ENCODE peak calls at places on chromosome 22, in nine cellular contexts. One of them, this sample, is unnamed.

GRCh38 chr22:24290459-24290858 is 19.8 kb downstream of the SPECC1L start:
- DNase-seq in ACHN: no peak
- DNase-seq in posterior cingulate gyrus: no peak
- DNase-seq in activated CD8-positive, alpha-beta memory T cell treated with anti-CD3 and anti-CD28 coated beads, Interleukin-2, amount 50 U/mL, for 4 hours: no peak
- DNase-seq in activated naive CD4-positive, alpha-beta T cell treated with Interleukin-2 at 50 U/mL for 16 hours: no peak
- DNase-seq in AG04450: no peak
- DNase-seq in WERI-Rb-1: no peak
- DNase-seq in stimulated activated CD4-positive, alpha-beta T cell treated with anti-CD3 and anti-CD28 coated beads, Interleukin-12 subunit alpha, Interleukin-12 subunit beta, amount 100 ng/mL, for 24 hours: no peak
- DNase-seq in non-pigmented ciliary epithelial cell: no peak
- DNase-seq in this sample: no peak

GRCh38 chr22:30889268-30889995 is 79.1 kb downstream of the MORC2 start:
- DNase-seq in AG04450: no peak
- DNase-seq in activated naive CD4-positive, alpha-beta T cell treated with Interleukin-2 at 50 U/mL for 16 hours: no peak
- DNase-seq in non-pigmented ciliary epithelial cell: no peak
- DNase-seq in ACHN: no peak
- DNase-seq in activated CD8-positive, alpha-beta memory T cell treated with anti-CD3 and anti-CD28 coated beads, Interleukin-2, amount 50 U/mL, for 4 hours: no peak
- DNase-seq in WERI-Rb-1: no peak
- DNase-seq in posterior cingulate gyrus: no peak
- DNase-seq in stimulated activated CD4-positive, alpha-beta T cell treated with anti-CD3 and anti-CD28 coated beads, Interleukin-12 subunit alpha, Interleukin-12 subunit beta, amount 100 ng/mL, for 24 hours: no peak
- DNase-seq in this sample: no peak

GRCh38 chr22:28817919-28818859 is 17.8 kb upstream of the XBP1 start:
- DNase-seq in AG04450: no peak
- DNase-seq in stimulated activated CD4-positive, alpha-beta T cell treated with anti-CD3 and anti-CD28 coated beads, Interleukin-12 subunit alpha, Interleukin-12 subunit beta, amount 100 ng/mL, for 24 hours: no peak
- DNase-seq in activated CD8-positive, alpha-beta memory T cell treated with anti-CD3 and anti-CD28 coated beads, Interleukin-2, amount 50 U/mL, for 4 hours: no peak
- DNase-seq in ACHN: no peak
- DNase-seq in WERI-Rb-1: no peak
- DNase-seq in activated naive CD4-positive, alpha-beta T cell treated with Interleukin-2 at 50 U/mL for 16 hours: no peak
- DNase-seq in posterior cingulate gyrus: no peak
- DNase-seq in non-pigmented ciliary epithelial cell: no peak
- DNase-seq in this sample: peak; percentile 29

GRCh38 chr22:41417622-41418390 is 28.8 kb downstream of the TOB2 start:
- DNase-seq in activated CD8-positive, alpha-beta memory T cell treated with anti-CD3 and anti-CD28 coated beads, Interleukin-2, amount 50 U/mL, for 4 hours: no peak
- DNase-seq in WERI-Rb-1: no peak
- DNase-seq in activated naive CD4-positive, alpha-beta T cell treated with Interleukin-2 at 50 U/mL for 16 hours: no peak
- DNase-seq in AG04450: no peak
- DNase-seq in ACHN: no peak
- DNase-seq in stimulated activated CD4-positive, alpha-beta T cell treated with anti-CD3 and anti-CD28 coated beads, Interleukin-12 subunit alpha, Interleukin-12 subunit beta, amount 100 ng/mL, for 24 hours: no peak
- DNase-seq in posterior cingulate gyrus: peak; percentile 94
- DNase-seq in non-pigmented ciliary epithelial cell: no peak
- DNase-seq in this sample: peak; percentile 38

GRCh38 chr22:27170491-27170890 is 513.1 kb downstream of the MIAT start:
- DNase-seq in posterior cingulate gyrus: no peak
- DNase-seq in non-pigmented ciliary epithelial cell: peak; percentile 38
- DNase-seq in activated CD8-positive, alpha-beta memory T cell treated with anti-CD3 and anti-CD28 coated beads, Interleukin-2, amount 50 U/mL, for 4 hours: no peak
- DNase-seq in WERI-Rb-1: no peak
- DNase-seq in AG04450: no peak
- DNase-seq in ACHN: peak; percentile 92
- DNase-seq in stimulated activated CD4-positive, alpha-beta T cell treated with anti-CD3 and anti-CD28 coated beads, Interleukin-12 subunit alpha, Interleukin-12 subunit beta, amount 100 ng/mL, for 24 hours: no peak
- DNase-seq in activated naive CD4-positive, alpha-beta T cell treated with Interleukin-2 at 50 U/mL for 16 hours: no peak
- DNase-seq in this sample: no peak

GRCh38 chr22:48651981-48652538 is 1175.6 kb downstream of the BRD1 start:
- DNase-seq in stimulated activated CD4-positive, alpha-beta T cell treated with anti-CD3 and anti-CD28 coated beads, Interleukin-12 subunit alpha, Interleukin-12 subunit beta, amount 100 ng/mL, for 24 hours: no peak
- DNase-seq in activated CD8-positive, alpha-beta memory T cell treated with anti-CD3 and anti-CD28 coated beads, Interleukin-2, amount 50 U/mL, for 4 hours: no peak
- DNase-seq in ACHN: no peak
- DNase-seq in non-pigmented ciliary epithelial cell: no peak
- DNase-seq in posterior cingulate gyrus: no peak
- DNase-seq in AG04450: no peak
- DNase-seq in activated naive CD4-positive, alpha-beta T cell treated with Interleukin-2 at 50 U/mL for 16 hours: no peak
- DNase-seq in WERI-Rb-1: no peak
- DNase-seq in this sample: no peak

GRCh38 chr22:44191036-44191454 is 10.3 kb downstream of the PARVG start:
- DNase-seq in activated naive CD4-positive, alpha-beta T cell treated with Interleukin-2 at 50 U/mL for 16 hours: peak; percentile 47
- DNase-seq in stimulated activated CD4-positive, alpha-beta T cell treated with anti-CD3 and anti-CD28 coated beads, Interleukin-12 subunit alpha, Interleukin-12 subunit beta, amount 100 ng/mL, for 24 hours: peak; percentile 19
- DNase-seq in WERI-Rb-1: no peak
- DNase-seq in AG04450: no peak
- DNase-seq in posterior cingulate gyrus: peak; percentile 4
- DNase-seq in ACHN: peak; percentile 39
- DNase-seq in non-pigmented ciliary epithelial cell: no peak
- DNase-seq in activated CD8-positive, alpha-beta memory T cell treated with anti-CD3 and anti-CD28 coated beads, Interleukin-2, amount 50 U/mL, for 4 hours: no peak
- DNase-seq in this sample: no peak

GRCh38 chr22:47672526-47672925 is 910.1 kb downstream of the TBC1D22A start:
- DNase-seq in activated CD8-positive, alpha-beta memory T cell treated with anti-CD3 and anti-CD28 coated beads, Interleukin-2, amount 50 U/mL, for 4 hours: no peak
- DNase-seq in AG04450: no peak
- DNase-seq in posterior cingulate gyrus: no peak
- DNase-seq in non-pigmented ciliary epithelial cell: no peak
- DNase-seq in ACHN: no peak
- DNase-seq in stimulated activated CD4-positive, alpha-beta T cell treated with anti-CD3 and anti-CD28 coated beads, Interleukin-12 subunit alpha, Interleukin-12 subunit beta, amount 100 ng/mL, for 24 hours: no peak
- DNase-seq in WERI-Rb-1: no peak
- DNase-seq in activated naive CD4-positive, alpha-beta T cell treated with Interleukin-2 at 50 U/mL for 16 hours: no peak
- DNase-seq in this sample: no peak

GRCh38 chr22:19430890-19431541 is 517 bp downstream of the HIRA start:
- DNase-seq in ACHN: peak; percentile 41
- DNase-seq in stimulated activated CD4-positive, alpha-beta T cell treated with anti-CD3 and anti-CD28 coated beads, Interleukin-12 subunit alpha, Interleukin-12 subunit beta, amount 100 ng/mL, for 24 hours: no peak
- DNase-seq in activated CD8-positive, alpha-beta memory T cell treated with anti-CD3 and anti-CD28 coated beads, Interleukin-2, amount 50 U/mL, for 4 hours: no peak
- DNase-seq in WERI-Rb-1: peak; percentile 27
- DNase-seq in posterior cingulate gyrus: no peak
- DNase-seq in AG04450: no peak
- DNase-seq in activated naive CD4-positive, alpha-beta T cell treated with Interleukin-2 at 50 U/mL for 16 hours: peak; percentile 22
- DNase-seq in non-pigmented ciliary epithelial cell: no peak
- DNase-seq in this sample: peak; percentile 24

GRCh38 chr22:39818050-39818449 is 75.5 kb downstream of the ENTHD1 start:
- DNase-seq in AG04450: no peak
- DNase-seq in activated naive CD4-positive, alpha-beta T cell treated with Interleukin-2 at 50 U/mL for 16 hours: no peak
- DNase-seq in ACHN: no peak
- DNase-seq in WERI-Rb-1: no peak
- DNase-seq in non-pigmented ciliary epithelial cell: peak; percentile 17
- DNase-seq in stimulated activated CD4-positive, alpha-beta T cell treated with anti-CD3 and anti-CD28 coated beads, Interleukin-12 subunit alpha, Interleukin-12 subunit beta, amount 100 ng/mL, for 24 hours: no peak
- DNase-seq in posterior cingulate gyrus: no peak
- DNase-seq in activated CD8-positive, alpha-beta memory T cell treated with anti-CD3 and anti-CD28 coated beads, Interleukin-2, amount 50 U/mL, for 4 hours: no peak
- DNase-seq in this sample: no peak

GRCh38 chr22:28018461-28018927 is 99.4 kb upstream of the PITPNB start:
- DNase-seq in ACHN: no peak
- DNase-seq in stimulated activated CD4-positive, alpha-beta T cell treated with anti-CD3 and anti-CD28 coated beads, Interleukin-12 subunit alpha, Interleukin-12 subunit beta, amount 100 ng/mL, for 24 hours: no peak
- DNase-seq in AG04450: no peak
- DNase-seq in activated naive CD4-positive, alpha-beta T cell treated with Interleukin-2 at 50 U/mL for 16 hours: no peak
- DNase-seq in posterior cingulate gyrus: no peak
- DNase-seq in activated CD8-positive, alpha-beta memory T cell treated with anti-CD3 and anti-CD28 coated beads, Interleukin-2, amount 50 U/mL, for 4 hours: no peak
- DNase-seq in WERI-Rb-1: no peak
- DNase-seq in non-pigmented ciliary epithelial cell: no peak
- DNase-seq in this sample: no peak

GRCh38 chr22:20783300-20783673 is 9.4 kb downstream of the SERPIND1 start:
- DNase-seq in WERI-Rb-1: no peak
- DNase-seq in posterior cingulate gyrus: no peak
- DNase-seq in AG04450: no peak
- DNase-seq in activated naive CD4-positive, alpha-beta T cell treated with Interleukin-2 at 50 U/mL for 16 hours: no peak
- DNase-seq in ACHN: no peak
- DNase-seq in stimulated activated CD4-positive, alpha-beta T cell treated with anti-CD3 and anti-CD28 coated beads, Interleukin-12 subunit alpha, Interleukin-12 subunit beta, amount 100 ng/mL, for 24 hours: no peak
- DNase-seq in activated CD8-positive, alpha-beta memory T cell treated with anti-CD3 and anti-CD28 coated beads, Interleukin-2, amount 50 U/mL, for 4 hours: no peak
- DNase-seq in non-pigmented ciliary epithelial cell: no peak
- DNase-seq in this sample: no peak

GRCh38 chr22:41983516-41983915 is 14.3 kb downstream of the SEPTIN3 start:
- DNase-seq in posterior cingulate gyrus: no peak
- DNase-seq in activated naive CD4-positive, alpha-beta T cell treated with Interleukin-2 at 50 U/mL for 16 hours: no peak
- DNase-seq in non-pigmented ciliary epithelial cell: no peak
- DNase-seq in activated CD8-positive, alpha-beta memory T cell treated with anti-CD3 and anti-CD28 coated beads, Interleukin-2, amount 50 U/mL, for 4 hours: no peak
- DNase-seq in ACHN: no peak
- DNase-seq in stimulated activated CD4-positive, alpha-beta T cell treated with anti-CD3 and anti-CD28 coated beads, Interleukin-12 subunit alpha, Interleukin-12 subunit beta, amount 100 ng/mL, for 24 hours: no peak
- DNase-seq in AG04450: no peak
- DNase-seq in WERI-Rb-1: no peak
- DNase-seq in this sample: no peak

GRCh38 chr22:49928185-49928495 is 9.7 kb downstream of the CRELD2 start:
- DNase-seq in WERI-Rb-1: no peak
- DNase-seq in stimulated activated CD4-positive, alpha-beta T cell treated with anti-CD3 and anti-CD28 coated beads, Interleukin-12 subunit alpha, Interleukin-12 subunit beta, amount 100 ng/mL, for 24 hours: no peak
- DNase-seq in activated CD8-positive, alpha-beta memory T cell treated with anti-CD3 and anti-CD28 coated beads, Interleukin-2, amount 50 U/mL, for 4 hours: no peak
- DNase-seq in AG04450: no peak
- DNase-seq in activated naive CD4-positive, alpha-beta T cell treated with Interleukin-2 at 50 U/mL for 16 hours: no peak
- DNase-seq in ACHN: no peak
- DNase-seq in non-pigmented ciliary epithelial cell: no peak
- DNase-seq in posterior cingulate gyrus: no peak
- DNase-seq in this sample: no peak

GRCh38 chr22:46150615-46151423 is 493 bp downstream of the PPARA start:
- DNase-seq in ACHN: no peak
- DNase-seq in WERI-Rb-1: peak; percentile 41
- DNase-seq in stimulated activated CD4-positive, alpha-beta T cell treated with anti-CD3 and anti-CD28 coated beads, Interleukin-12 subunit alpha, Interleukin-12 subunit beta, amount 100 ng/mL, for 24 hours: peak; percentile 39
- DNase-seq in posterior cingulate gyrus: no peak
- DNase-seq in activated CD8-positive, alpha-beta memory T cell treated with anti-CD3 and anti-CD28 coated beads, Interleukin-2, amount 50 U/mL, for 4 hours: peak; percentile 64
- DNase-seq in AG04450: no peak
- DNase-seq in activated naive CD4-positive, alpha-beta T cell treated with Interleukin-2 at 50 U/mL for 16 hours: peak; percentile 67
- DNase-seq in non-pigmented ciliary epithelial cell: no peak
- DNase-seq in this sample: peak; percentile 37

GRCh38 chr22:35134637-35135036 is 68.7 kb downstream of the ISX start:
- DNase-seq in AG04450: no peak
- DNase-seq in posterior cingulate gyrus: no peak
- DNase-seq in activated naive CD4-positive, alpha-beta T cell treated with Interleukin-2 at 50 U/mL for 16 hours: no peak
- DNase-seq in non-pigmented ciliary epithelial cell: no peak
- DNase-seq in ACHN: no peak
- DNase-seq in WERI-Rb-1: no peak
- DNase-seq in stimulated activated CD4-positive, alpha-beta T cell treated with anti-CD3 and anti-CD28 coated beads, Interleukin-12 subunit alpha, Interleukin-12 subunit beta, amount 100 ng/mL, for 24 hours: no peak
- DNase-seq in activated CD8-positive, alpha-beta memory T cell treated with anti-CD3 and anti-CD28 coated beads, Interleukin-2, amount 50 U/mL, for 4 hours: no peak
- DNase-seq in this sample: no peak

GRCh38 chr22:44045171-44045570 is 21.1 kb downstream of the PARVB start:
- DNase-seq in AG04450: no peak
- DNase-seq in activated naive CD4-positive, alpha-beta T cell treated with Interleukin-2 at 50 U/mL for 16 hours: no peak
- DNase-seq in WERI-Rb-1: no peak
- DNase-seq in stimulated activated CD4-positive, alpha-beta T cell treated with anti-CD3 and anti-CD28 coated beads, Interleukin-12 subunit alpha, Interleukin-12 subunit beta, amount 100 ng/mL, for 24 hours: no peak
- DNase-seq in posterior cingulate gyrus: no peak
- DNase-seq in non-pigmented ciliary epithelial cell: no peak
- DNase-seq in activated CD8-positive, alpha-beta memory T cell treated with anti-CD3 and anti-CD28 coated beads, Interleukin-2, amount 50 U/mL, for 4 hours: no peak
- DNase-seq in ACHN: no peak
- DNase-seq in this sample: no peak

GRCh38 chr22:23826510-23827350 is 12.1 kb downstream of the DERL3 start:
- DNase-seq in non-pigmented ciliary epithelial cell: no peak
- DNase-seq in posterior cingulate gyrus: no peak
- DNase-seq in ACHN: no peak
- DNase-seq in WERI-Rb-1: no peak
- DNase-seq in stimulated activated CD4-positive, alpha-beta T cell treated with anti-CD3 and anti-CD28 coated beads, Interleukin-12 subunit alpha, Interleukin-12 subunit beta, amount 100 ng/mL, for 24 hours: no peak
- DNase-seq in activated naive CD4-positive, alpha-beta T cell treated with Interleukin-2 at 50 U/mL for 16 hours: no peak
- DNase-seq in activated CD8-positive, alpha-beta memory T cell treated with anti-CD3 and anti-CD28 coated beads, Interleukin-2, amount 50 U/mL, for 4 hours: no peak
- DNase-seq in AG04450: no peak
- DNase-seq in this sample: no peak

GRCh38 chr22:50031189-50032091 is 18.9 kb upstream of the IL17REL start:
- DNase-seq in stimulated activated CD4-positive, alpha-beta T cell treated with anti-CD3 and anti-CD28 coated beads, Interleukin-12 subunit alpha, Interleukin-12 subunit beta, amount 100 ng/mL, for 24 hours: no peak
- DNase-seq in ACHN: no peak
- DNase-seq in activated naive CD4-positive, alpha-beta T cell treated with Interleukin-2 at 50 U/mL for 16 hours: no peak
- DNase-seq in posterior cingulate gyrus: no peak
- DNase-seq in non-pigmented ciliary epithelial cell: no peak
- DNase-seq in WERI-Rb-1: no peak
- DNase-seq in activated CD8-positive, alpha-beta memory T cell treated with anti-CD3 and anti-CD28 coated beads, Interleukin-2, amount 50 U/mL, for 4 hours: peak; percentile 17
- DNase-seq in AG04450: no peak
- DNase-seq in this sample: no peak

GRCh38 chr22:19451570-19451969 is 4.1 kb upstream of the C22orf39 start:
- DNase-seq in non-pigmented ciliary epithelial cell: no peak
- DNase-seq in stimulated activated CD4-positive, alpha-beta T cell treated with anti-CD3 and anti-CD28 coated beads, Interleukin-12 subunit alpha, Interleukin-12 subunit beta, amount 100 ng/mL, for 24 hours: no peak
- DNase-seq in ACHN: no peak
- DNase-seq in activated CD8-positive, alpha-beta memory T cell treated with anti-CD3 and anti-CD28 coated beads, Interleukin-2, amount 50 U/mL, for 4 hours: no peak
- DNase-seq in WERI-Rb-1: no peak
- DNase-seq in AG04450: no peak
- DNase-seq in activated naive CD4-positive, alpha-beta T cell treated with Interleukin-2 at 50 U/mL for 16 hours: no peak
- DNase-seq in posterior cingulate gyrus: no peak
- DNase-seq in this sample: no peak

GRCh38 chr22:19406846-19407245 is 24.7 kb downstream of the HIRA start:
- DNase-seq in activated CD8-positive, alpha-beta memory T cell treated with anti-CD3 and anti-CD28 coated beads, Interleukin-2, amount 50 U/mL, for 4 hours: no peak
- DNase-seq in AG04450: no peak
- DNase-seq in non-pigmented ciliary epithelial cell: no peak
- DNase-seq in activated naive CD4-positive, alpha-beta T cell treated with Interleukin-2 at 50 U/mL for 16 hours: no peak
- DNase-seq in WERI-Rb-1: no peak
- DNase-seq in ACHN: no peak
- DNase-seq in posterior cingulate gyrus: no peak
- DNase-seq in stimulated activated CD4-positive, alpha-beta T cell treated with anti-CD3 and anti-CD28 coated beads, Interleukin-12 subunit alpha, Interleukin-12 subunit beta, amount 100 ng/mL, for 24 hours: no peak
- DNase-seq in this sample: no peak

GRCh38 chr22:31253949-31254348 is 38.3 kb downstream of the PIK3IP1 start:
- DNase-seq in activated CD8-positive, alpha-beta memory T cell treated with anti-CD3 and anti-CD28 coated beads, Interleukin-2, amount 50 U/mL, for 4 hours: no peak
- DNase-seq in non-pigmented ciliary epithelial cell: no peak
- DNase-seq in AG04450: no peak
- DNase-seq in activated naive CD4-positive, alpha-beta T cell treated with Interleukin-2 at 50 U/mL for 16 hours: no peak
- DNase-seq in WERI-Rb-1: peak; percentile 29
- DNase-seq in stimulated activated CD4-positive, alpha-beta T cell treated with anti-CD3 and anti-CD28 coated beads, Interleukin-12 subunit alpha, Interleukin-12 subunit beta, amount 100 ng/mL, for 24 hours: no peak
- DNase-seq in posterior cingulate gyrus: no peak
- DNase-seq in ACHN: no peak
- DNase-seq in this sample: no peak

GRCh38 chr22:20390394-20390907 is 3.5 kb upstream of the ZNF74 start:
- DNase-seq in non-pigmented ciliary epithelial cell: no peak
- DNase-seq in WERI-Rb-1: no peak
- DNase-seq in ACHN: no peak
- DNase-seq in activated naive CD4-positive, alpha-beta T cell treated with Interleukin-2 at 50 U/mL for 16 hours: no peak
- DNase-seq in activated CD8-positive, alpha-beta memory T cell treated with anti-CD3 and anti-CD28 coated beads, Interleukin-2, amount 50 U/mL, for 4 hours: no peak
- DNase-seq in posterior cingulate gyrus: no peak
- DNase-seq in AG04450: no peak
- DNase-seq in stimulated activated CD4-positive, alpha-beta T cell treated with anti-CD3 and anti-CD28 coated beads, Interleukin-12 subunit alpha, Interleukin-12 subunit beta, amount 100 ng/mL, for 24 hours: no peak
- DNase-seq in this sample: no peak

GRCh38 chr22:49904040-49904369 is 14.2 kb downstream of the ALG12 start:
- DNase-seq in non-pigmented ciliary epithelial cell: no peak
- DNase-seq in activated CD8-positive, alpha-beta memory T cell treated with anti-CD3 and anti-CD28 coated beads, Interleukin-2, amount 50 U/mL, for 4 hours: no peak
- DNase-seq in posterior cingulate gyrus: no peak
- DNase-seq in WERI-Rb-1: no peak
- DNase-seq in ACHN: no peak
- DNase-seq in stimulated activated CD4-positive, alpha-beta T cell treated with anti-CD3 and anti-CD28 coated beads, Interleukin-12 subunit alpha, Interleukin-12 subunit beta, amount 100 ng/mL, for 24 hours: no peak
- DNase-seq in AG04450: no peak
- DNase-seq in activated naive CD4-positive, alpha-beta T cell treated with Interleukin-2 at 50 U/mL for 16 hours: no peak
- DNase-seq in this sample: no peak

GRCh38 chr22:22603470-22603947 is 40.9 kb upstream of the GGTLC2 start:
- DNase-seq in posterior cingulate gyrus: no peak
- DNase-seq in ACHN: no peak
- DNase-seq in AG04450: no peak
- DNase-seq in WERI-Rb-1: no peak
- DNase-seq in non-pigmented ciliary epithelial cell: no peak
- DNase-seq in activated CD8-positive, alpha-beta memory T cell treated with anti-CD3 and anti-CD28 coated beads, Interleukin-2, amount 50 U/mL, for 4 hours: no peak
- DNase-seq in stimulated activated CD4-positive, alpha-beta T cell treated with anti-CD3 and anti-CD28 coated beads, Interleukin-12 subunit alpha, Interleukin-12 subunit beta, amount 100 ng/mL, for 24 hours: no peak
- DNase-seq in activated naive CD4-positive, alpha-beta T cell treated with Interleukin-2 at 50 U/mL for 16 hours: no peak
- DNase-seq in this sample: no peak

GRCh38 chr22:21449531-21450319 is 17.5 kb upstream of the TMEM191C start:
- DNase-seq in non-pigmented ciliary epithelial cell: no peak
- DNase-seq in AG04450: no peak
- DNase-seq in ACHN: no peak
- DNase-seq in activated naive CD4-positive, alpha-beta T cell treated with Interleukin-2 at 50 U/mL for 16 hours: no peak
- DNase-seq in WERI-Rb-1: no peak
- DNase-seq in posterior cingulate gyrus: no peak
- DNase-seq in stimulated activated CD4-positive, alpha-beta T cell treated with anti-CD3 and anti-CD28 coated beads, Interleukin-12 subunit alpha, Interleukin-12 subunit beta, amount 100 ng/mL, for 24 hours: no peak
- DNase-seq in activated CD8-positive, alpha-beta memory T cell treated with anti-CD3 and anti-CD28 coated beads, Interleukin-2, amount 50 U/mL, for 4 hours: peak; percentile 13
- DNase-seq in this sample: no peak

GRCh38 chr22:21951931-21952465 is 650 bp downstream of the PPM1F start:
- DNase-seq in non-pigmented ciliary epithelial cell: no peak
- DNase-seq in ACHN: no peak
- DNase-seq in activated CD8-positive, alpha-beta memory T cell treated with anti-CD3 and anti-CD28 coated beads, Interleukin-2, amount 50 U/mL, for 4 hours: peak; percentile 26
- DNase-seq in AG04450: peak; percentile 6
- DNase-seq in stimulated activated CD4-positive, alpha-beta T cell treated with anti-CD3 and anti-CD28 coated beads, Interleukin-12 subunit alpha, Interleukin-12 subunit beta, amount 100 ng/mL, for 24 hours: peak; percentile 13
- DNase-seq in WERI-Rb-1: peak; percentile 24
- DNase-seq in posterior cingulate gyrus: no peak
- DNase-seq in activated naive CD4-positive, alpha-beta T cell treated with Interleukin-2 at 50 U/mL for 16 hours: no peak
- DNase-seq in this sample: peak; percentile 58

GRCh38 chr22:42880815-42881214 is 23.7 kb upstream of the ARFGAP3 start:
- DNase-seq in ACHN: no peak
- DNase-seq in posterior cingulate gyrus: no peak
- DNase-seq in activated naive CD4-positive, alpha-beta T cell treated with Interleukin-2 at 50 U/mL for 16 hours: no peak
- DNase-seq in WERI-Rb-1: no peak
- DNase-seq in stimulated activated CD4-positive, alpha-beta T cell treated with anti-CD3 and anti-CD28 coated beads, Interleukin-12 subunit alpha, Interleukin-12 subunit beta, amount 100 ng/mL, for 24 hours: no peak
- DNase-seq in AG04450: no peak
- DNase-seq in activated CD8-positive, alpha-beta memory T cell treated with anti-CD3 and anti-CD28 coated beads, Interleukin-2, amount 50 U/mL, for 4 hours: no peak
- DNase-seq in non-pigmented ciliary epithelial cell: no peak
- DNase-seq in this sample: no peak

GRCh38 chr22:39244496-39245129 is at the start of gene PDGFB:
- DNase-seq in ACHN: peak; percentile 78
- DNase-seq in non-pigmented ciliary epithelial cell: no peak
- DNase-seq in stimulated activated CD4-positive, alpha-beta T cell treated with anti-CD3 and anti-CD28 coated beads, Interleukin-12 subunit alpha, Interleukin-12 subunit beta, amount 100 ng/mL, for 24 hours: no peak
- DNase-seq in activated naive CD4-positive, alpha-beta T cell treated with Interleukin-2 at 50 U/mL for 16 hours: no peak
- DNase-seq in AG04450: no peak
- DNase-seq in posterior cingulate gyrus: no peak
- DNase-seq in activated CD8-positive, alpha-beta memory T cell treated with anti-CD3 and anti-CD28 coated beads, Interleukin-2, amount 50 U/mL, for 4 hours: no peak
- DNase-seq in WERI-Rb-1: no peak
- DNase-seq in this sample: peak; percentile 14

GRCh38 chr22:37898441-37899181 is 7.5 kb upstream of the MICALL1 start:
- DNase-seq in ACHN: no peak
- DNase-seq in non-pigmented ciliary epithelial cell: no peak
- DNase-seq in posterior cingulate gyrus: peak; percentile 49
- DNase-seq in WERI-Rb-1: no peak
- DNase-seq in activated CD8-positive, alpha-beta memory T cell treated with anti-CD3 and anti-CD28 coated beads, Interleukin-2, amount 50 U/mL, for 4 hours: no peak
- DNase-seq in AG04450: no peak
- DNase-seq in activated naive CD4-positive, alpha-beta T cell treated with Interleukin-2 at 50 U/mL for 16 hours: no peak
- DNase-seq in stimulated activated CD4-positive, alpha-beta T cell treated with anti-CD3 and anti-CD28 coated beads, Interleukin-12 subunit alpha, Interleukin-12 subunit beta, amount 100 ng/mL, for 24 hours: no peak
- DNase-seq in this sample: no peak

GRCh38 chr22:23569291-23569690 is 10.8 kb downstream of the IGLL1 start:
- DNase-seq in stimulated activated CD4-positive, alpha-beta T cell treated with anti-CD3 and anti-CD28 coated beads, Interleukin-12 subunit alpha, Interleukin-12 subunit beta, amount 100 ng/mL, for 24 hours: no peak
- DNase-seq in ACHN: no peak
- DNase-seq in AG04450: no peak
- DNase-seq in activated CD8-positive, alpha-beta memory T cell treated with anti-CD3 and anti-CD28 coated beads, Interleukin-2, amount 50 U/mL, for 4 hours: no peak
- DNase-seq in non-pigmented ciliary epithelial cell: no peak
- DNase-seq in posterior cingulate gyrus: no peak
- DNase-seq in WERI-Rb-1: no peak
- DNase-seq in activated naive CD4-positive, alpha-beta T cell treated with Interleukin-2 at 50 U/mL for 16 hours: no peak
- DNase-seq in this sample: no peak